ENCODE peak calls at places on chromosomes 11 and 22, in eight cellular contexts. F, Z, N, O, Q, Y, V and H are unnamed samples.

GRCh38 chr11:122202951-122203456 is 87.0 kb upstream of the BLID start:
- DNase-seq in F (peak; percentile 93), Z (peak; percentile 25), N (peak; percentile 81), O (no peak), Q (peak; percentile 64), Y (peak; percentile 78), V (peak; percentile 79), H (peak; percentile 92)

GRCh38 chr11:119585038-119585666 is 143.8 kb downstream of the NECTIN1 start:
- DNase-seq in F (peak; percentile 80), Z (no peak), N (peak; percentile 36), O (no peak), Q (no peak), Y (peak; percentile 56), V (peak; percentile 57), H (peak; percentile 71)

GRCh38 chr11:65034423-65034822 is 6.6 kb upstream of the SAC3D1 start:
- DNase-seq in F (no peak), Z (no peak), N (no peak), O (no peak), Q (no peak), Y (no peak), V (no peak), H (no peak)

GRCh38 chr11:80638296-80638695 is 1197.5 kb upstream of the TENM4 start:
- DNase-seq in F (no peak), Z (no peak), N (no peak), O (no peak), Q (no peak), Y (no peak), V (no peak), H (no peak)

GRCh38 chr22:36149464-36149863 is 11.1 kb downstream of the APOL3 start:
- DNase-seq in F (no peak), Z (no peak), N (no peak), O (no peak), Q (no peak), Y (no peak), V (no peak), H (no peak)

GRCh38 chr11:60905551-60906113 is 753 bp downstream of the PRPF19 start:
- DNase-seq in F (no peak), Z (peak; percentile 38), N (no peak), O (no peak), Q (no peak), Y (no peak), V (no peak), H (peak; percentile 54)

GRCh38 chr22:37546436-37547248 is 13.6 kb upstream of the CDC42EP1 start:
- DNase-seq in F (peak; percentile 86), Z (no peak), N (no peak), O (no peak), Q (peak; percentile 73), Y (peak; percentile 80), V (no peak), H (peak; percentile 87)

GRCh38 chr22:34761111-34761510 is 304.8 kb upstream of the ISX start:
- DNase-seq in F (no peak), Z (no peak), N (no peak), O (no peak), Q (no peak), Y (no peak), V (no peak), H (no peak)

GRCh38 chr11:70054020-70054419 is 24.1 kb upstream of the ANO1 start:
- DNase-seq in F (no peak), Z (no peak), N (no peak), O (no peak), Q (no peak), Y (no peak), V (no peak), H (no peak)

GRCh38 chr22:24059121-24059520 is 48.0 kb downstream of the CABIN1 start:
- DNase-seq in F (no peak), Z (no peak), N (no peak), O (no peak), Q (no peak), Y (no peak), V (no peak), H (peak; percentile 86)

GRCh38 chr11:27858901-27859300 is 158.6 kb upstream of the BDNF start:
- DNase-seq in F (no peak), Z (no peak), N (no peak), O (no peak), Q (no peak), Y (no peak), V (no peak), H (no peak)

GRCh38 chr22:24391836-24392217 is 35.6 kb upstream of the ADORA2A start:
- DNase-seq in F (no peak), Z (no peak), N (no peak), O (no peak), Q (no peak), Y (no peak), V (no peak), H (no peak)

GRCh38 chr11:32429477-32429876 is 5.9 kb downstream of the WT1 start:
- DNase-seq in F (no peak), Z (no peak), N (no peak), O (no peak), Q (no peak), Y (no peak), V (peak; percentile 18), H (no peak)

GRCh38 chr22:24009227-24010017 is 1.7 kb upstream of the CABIN1 start:
- DNase-seq in F (no peak), Z (no peak), N (no peak), O (no peak), Q (no peak), Y (no peak), V (no peak), H (no peak)

GRCh38 chr11:27934830-27935145 is 173.2 kb downstream of the KIF18A start:
- DNase-seq in F (no peak), Z (no peak), N (no peak), O (no peak), Q (no peak), Y (no peak), V (no peak), H (peak; percentile 93)

GRCh38 chr22:24593810-24594568 is 1.1 kb upstream of the LRRC75B start:
- DNase-seq in F (no peak), Z (peak; percentile 62), N (no peak), O (no peak), Q (no peak), Y (no peak), V (no peak), H (no peak)

GRCh38 chr11:66891849-66892660 is 35.2 kb downstream of the LRFN4 start:
- DNase-seq in F (peak; percentile 75), Z (peak; percentile 56), N (no peak), O (no peak), Q (no peak), Y (peak; percentile 29), V (no peak), H (peak; percentile 85)

GRCh38 chr11:126981635-126982034 is 18.9 kb downstream of the KIRREL3 start:
- DNase-seq in F (no peak), Z (no peak), N (no peak), O (no peak), Q (no peak), Y (no peak), V (no peak), H (no peak)

GRCh38 chr22:45717787-45718186 is 46.2 kb downstream of the ATXN10 start:
- DNase-seq in F (no peak), Z (no peak), N (no peak), O (no peak), Q (no peak), Y (no peak), V (no peak), H (peak; percentile 54)

GRCh38 chr11:35491231-35491871 is 34.1 kb downstream of the PAMR1 start:
- DNase-seq in F (no peak), Z (no peak), N (no peak), O (no peak), Q (no peak), Y (no peak), V (no peak), H (peak; percentile 93)

GRCh38 chr22:49660794-49661781 is 166.6 kb downstream of the BRD1 start:
- DNase-seq in F (no peak), Z (no peak), N (no peak), O (no peak), Q (no peak), Y (no peak), V (no peak), H (no peak)

GRCh38 chr11:97965849-97966646 is 1054.7 kb upstream of the CNTN5 start:
- DNase-seq in F (no peak), Z (no peak), N (no peak), O (no peak), Q (no peak), Y (no peak), V (no peak), H (peak; percentile 76)

GRCh38 chr11:122101625-122102291 is 14.3 kb downstream of the BLID start:
- DNase-seq in F (peak; percentile 93), Z (peak; percentile 40), N (peak; percentile 57), O (no peak), Q (peak; percentile 61), Y (peak; percentile 82), V (peak; percentile 55), H (peak; percentile 94)

GRCh38 chr22:50001388-50002231 is 11.0 kb downstream of the IL17REL start:
- DNase-seq in F (no peak), Z (no peak), N (no peak), O (no peak), Q (no peak), Y (no peak), V (no peak), H (no peak)

GRCh38 chr11:10908215-10908990 is 50.5 kb upstream of the ZBED5 start:
- DNase-seq in F (no peak), Z (no peak), N (no peak), O (no peak), Q (peak; percentile 26), Y (no peak), V (no peak), H (peak; percentile 96)

GRCh38 chr11:114562166-114562916 is 2.7 kb upstream of the NXPE1 start:
- DNase-seq in F (no peak), Z (no peak), N (no peak), O (no peak), Q (no peak), Y (no peak), V (no peak), H (peak; percentile 29)

GRCh38 chr11:35402751-35403454 is 16.5 kb downstream of the SLC1A2 start:
- DNase-seq in F (no peak), Z (no peak), N (no peak), O (no peak), Q (no peak), Y (no peak), V (no peak), H (no peak)

GRCh38 chr11:2587976-2588748 is 111.6 kb downstream of the KCNQ1OT1 start:
- DNase-seq in F (no peak), Z (peak; percentile 19), N (peak; percentile 0), O (no peak), Q (peak; percentile 6), Y (no peak), V (no peak), H (no peak)

GRCh38 chr11:106399075-106399500 is 321.6 kb downstream of the AASDHPPT start:
- DNase-seq in F (no peak), Z (no peak), N (no peak), O (no peak), Q (peak; percentile 51), Y (no peak), V (no peak), H (peak; percentile 97)

GRCh38 chr11:19573666-19574065 is 139.0 kb upstream of the NAV2 start:
- DNase-seq in F (no peak), Z (peak; percentile 47), N (no peak), O (no peak), Q (peak; percentile 43), Y (no peak), V (no peak), H (no peak)

GRCh38 chr11:95135155-95135554 is 45.5 kb downstream of the ENDOD1 start:
- DNase-seq in F (no peak), Z (no peak), N (no peak), O (no peak), Q (peak; percentile 39), Y (no peak), V (no peak), H (peak; percentile 78)

GRCh38 chr11:106327134-106327533 is 249.7 kb downstream of the AASDHPPT start:
- DNase-seq in F (no peak), Z (no peak), N (no peak), O (no peak), Q (no peak), Y (no peak), V (no peak), H (no peak)

GRCh38 chr22:45010532-45010900 is 711 bp upstream of the PHF21B start:
- DNase-seq in F (peak; percentile 60), Z (no peak), N (no peak), O (no peak), Q (no peak), Y (no peak), V (peak; percentile 29), H (no peak)

GRCh38 chr22:44204937-44205712 is 24.4 kb downstream of the PARVG start:
- DNase-seq in F (no peak), Z (no peak), N (no peak), O (no peak), Q (no peak), Y (no peak), V (no peak), H (no peak)